ENCODE peak calls at places on chromosomes 4 and X, in eight cellular contexts. I is heart right ventricle; K is AG08396; P is HS-27A; E is heart left ventricle; A is neuronal stem cell; Y is left ventricle myocardium superior; O is activated CD8-positive, alpha-beta T cell treated with anti-CD3 and anti-CD28 coated beads, Interleukin-2, amount 10 ng/mL, durations not matched to agents 7 days and 5 days. B is an unnamed sample.

GRCh38 chr4:8380511-8381415 is 59.8 kb downstream of the ACOX3 start:
- DNase-seq in I (peak), K (no peak), P (no peak), E (peak), A (no peak), Y (peak), O (no peak), B (no peak)

GRCh38 chrX:54320067-54320466 is 37.8 kb downstream of the WNK3 start:
- DNase-seq in I (no peak), K (no peak), P (no peak), E (no peak), A (no peak), Y (no peak), O (no peak), B (no peak)

GRCh38 chrX:152895724-152896420 is 2.0 kb upstream of the ZNF185 start:
- DNase-seq in I (no peak), K (no peak), P (no peak), E (no peak), A (no peak), Y (no peak), O (no peak), B (no peak)

GRCh38 chrX:44872319-44872816 is 620 bp upstream of the KDM6A start:
- DNase-seq in I (no peak), K (peak), P (no peak), E (no peak), A (no peak), Y (no peak), O (peak), B (no peak)

GRCh38 chr4:70945046-70945445 is 42.9 kb downstream of the MOB1B start:
- DNase-seq in I (no peak), K (no peak), P (no peak), E (no peak), A (no peak), Y (no peak), O (no peak), B (no peak)

GRCh38 chr4:101458914-101459313 is 111.6 kb upstream of the PPP3CA start:
- DNase-seq in I (no peak), K (no peak), P (no peak), E (no peak), A (no peak), Y (no peak), O (no peak), B (no peak)

GRCh38 chrX:150841466-150842197 is 56.8 kb downstream of the CD99L2 start:
- DNase-seq in I (no peak), K (no peak), P (no peak), E (no peak), A (no peak), Y (no peak), O (no peak), B (no peak)

GRCh38 chr4:13399257-13399656 is 84.9 kb downstream of the RAB28 start:
- DNase-seq in I (no peak), K (peak), P (no peak), E (no peak), A (no peak), Y (no peak), O (no peak), B (no peak)

GRCh38 chr4:16196482-16197393 is 29.5 kb downstream of the TAPT1 start:
- DNase-seq in I (no peak), K (peak), P (no peak), E (no peak), A (peak), Y (no peak), O (no peak), B (no peak)

GRCh38 chr4:48247142-48247877 is 22.3 kb downstream of the TEC start:
- DNase-seq in I (no peak), K (no peak), P (no peak), E (no peak), A (no peak), Y (no peak), O (no peak), B (no peak)

GRCh38 chr4:24212642-24213041 is 322.8 kb upstream of the PPARGC1A start:
- DNase-seq in I (no peak), K (no peak), P (no peak), E (no peak), A (no peak), Y (no peak), O (no peak), B (no peak)

GRCh38 chr4:103032575-103032974 is 13.1 kb upstream of the SLC9B1 start:
- DNase-seq in I (no peak), K (no peak), P (no peak), E (no peak), A (peak), Y (no peak), O (peak), B (peak)

GRCh38 chrX:8730812-8731578 is 942 bp downstream of the ANOS1 start:
- DNase-seq in I (no peak), K (no peak), P (no peak), E (no peak), A (no peak), Y (peak), O (no peak), B (no peak)

GRCh38 chr4:56783986-56784385 is 37.5 kb downstream of the SPINK2 start:
- DNase-seq in I (no peak), K (no peak), P (no peak), E (no peak), A (no peak), Y (no peak), O (no peak), B (no peak)

GRCh38 chr4:126468144-126468543 is 1153.4 kb downstream of the FAT4 start:
- DNase-seq in I (no peak), K (no peak), P (no peak), E (no peak), A (no peak), Y (no peak), O (no peak), B (no peak)

GRCh38 chrX:10011261-10011931 is 44.2 kb downstream of the CLDN34 start:
- DNase-seq in I (no peak), K (no peak), P (no peak), E (no peak), A (no peak), Y (no peak), O (no peak), B (no peak)

GRCh38 chr4:24736066-24736465 is 59.3 kb upstream of the SOD3 start:
- DNase-seq in I (no peak), K (no peak), P (peak), E (no peak), A (no peak), Y (no peak), O (no peak), B (no peak)